ENCODE peak calls at places on chromosomes 6 and 20, in ten cellular contexts. W, Z, M, V, Y, G, U, R, I and B are unnamed samples.

GRCh38 chr20:38113401-38114325 is 51.4 kb downstream of the TGM2 start:
- DNase-seq in W (no peak), M (no peak), R (no peak), Z (peak), I (no peak), U (no peak), Y (no peak), G (no peak), V (no peak), B (no peak)

GRCh38 chr20:61951695-61952533 is 113.8 kb downstream of the TAF4 start:
- DNase-seq in I (no peak), R (no peak), Z (peak), Y (peak), W (peak), V (peak), M (no peak), G (no peak), U (peak), B (no peak)

GRCh38 chr6:47042238-47042843 is at the start of gene ADGRF1:
- DNase-seq in Y (no peak), Z (peak), V (no peak), R (no peak), G (no peak), I (no peak), M (no peak), W (no peak), U (no peak), B (peak)

GRCh38 chr6:28838289-28838633 is 85.5 kb downstream of the TRIM27 start:
- DNase-seq in R (no peak), U (peak), V (peak), W (peak), M (peak), I (peak), Y (no peak), G (peak), Z (peak), B (peak)

GRCh38 chr6:78854501-78854900 is 12.8 kb upstream of the IRAK1BP1 start:
- DNase-seq in G (no peak), W (no peak), M (no peak), Y (no peak), Z (no peak), V (no peak), U (no peak), R (no peak), I (no peak), B (no peak)

GRCh38 chr6:35055906-35056305 is 85.2 kb downstream of the TCP11 start:
- DNase-seq in G (no peak), Y (no peak), M (no peak), W (peak), Z (no peak), U (no peak), V (no peak), I (no peak), R (no peak), B (no peak)

GRCh38 chr6:69985180-69985579 is 118.8 kb downstream of the COL19A1 start:
- DNase-seq in V (no peak), I (peak), R (no peak), G (no peak), U (no peak), Y (no peak), M (no peak), Z (no peak), W (peak), B (no peak)

GRCh38 chr20:57716202-57716601 is 6.4 kb upstream of the PMEPA1 start:
- DNase-seq in I (peak), M (peak), V (no peak), W (peak), G (no peak), U (peak), Y (peak), R (no peak), Z (no peak), B (no peak)

GRCh38 chr20:38203337-38204003 is 38.4 kb upstream of the TGM2 start:
- DNase-seq in G (no peak), V (no peak), R (no peak), Z (no peak), W (no peak), I (no peak), Y (no peak), M (no peak), U (no peak), B (no peak)

GRCh38 chr6:32668226-32668747 is 1.8 kb upstream of the HLA-DQB1 start:
- DNase-seq in G (no peak), I (peak), R (peak), W (peak), V (peak), Y (no peak), Z (peak), M (peak), U (peak), B (no peak)

GRCh38 chr6:158805698-158806373 is 13.3 kb downstream of the EZR start:
- DNase-seq in Z (no peak), I (no peak), R (no peak), V (no peak), U (no peak), M (no peak), W (no peak), G (no peak), Y (no peak), B (no peak)

GRCh38 chr6:158801655-158802294 is 17.4 kb downstream of the EZR start:
- DNase-seq in U (no peak), R (peak), Y (no peak), M (no peak), G (no peak), W (no peak), V (peak), I (no peak), Z (no peak), B (no peak)

GRCh38 chr6:158799051-158799792 is 19.9 kb downstream of the EZR start:
- DNase-seq in M (peak), G (no peak), R (no peak), Y (peak), W (peak), Z (no peak), V (no peak), U (peak), I (peak), B (no peak)

GRCh38 chr6:158807515-158808441 is 11.4 kb downstream of the EZR start:
- DNase-seq in M (no peak), G (no peak), Z (no peak), Y (no peak), W (no peak), I (no peak), V (no peak), R (no peak), U (no peak), B (no peak)

DNA sequence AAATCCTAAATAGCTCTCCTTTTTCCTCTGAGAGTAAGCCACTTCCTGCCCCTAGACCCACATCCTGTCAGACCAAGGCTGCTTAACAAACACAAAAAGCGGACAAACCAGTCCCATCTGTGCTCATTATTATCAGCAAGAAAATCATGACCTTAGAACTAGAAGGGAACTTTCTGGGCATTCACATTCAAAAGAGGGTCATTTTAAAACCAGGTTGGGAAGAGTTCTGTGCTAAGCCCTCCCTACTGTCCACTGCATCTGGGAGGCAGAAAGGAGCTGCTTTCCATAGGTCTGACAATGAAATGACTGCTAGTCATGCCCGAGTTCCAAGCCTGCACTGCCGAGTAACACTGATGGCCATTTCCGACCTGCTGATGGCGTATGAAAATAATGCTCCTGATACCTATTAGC is 15.4 kb downstream of the EZR start:
- DNase-seq in U (no peak), M (no peak), R (no peak), Y (peak), G (no peak), V (no peak), I (no peak), W (no peak), Z (no peak), B (no peak)
- H3K4me3 ChIP-seq in U (no peak), M (no peak), R (no peak), Y (no peak), G (no peak), V (peak), I (no peak), W (no peak), Z (no peak), B (no peak)

GRCh38 chr20:52224920-52225319 is 33.3 kb upstream of the ZFP64 start:
- DNase-seq in M (no peak), U (no peak), V (no peak), Z (no peak), W (no peak), R (no peak), I (no peak), Y (no peak), G (no peak), B (no peak)

GRCh38 chr20:52217689-52218395 is 26.3 kb upstream of the ZFP64 start:
- DNase-seq in Z (no peak), W (no peak), I (no peak), V (no peak), Y (no peak), R (no peak), M (no peak), U (no peak), G (no peak), B (no peak)

DNA sequence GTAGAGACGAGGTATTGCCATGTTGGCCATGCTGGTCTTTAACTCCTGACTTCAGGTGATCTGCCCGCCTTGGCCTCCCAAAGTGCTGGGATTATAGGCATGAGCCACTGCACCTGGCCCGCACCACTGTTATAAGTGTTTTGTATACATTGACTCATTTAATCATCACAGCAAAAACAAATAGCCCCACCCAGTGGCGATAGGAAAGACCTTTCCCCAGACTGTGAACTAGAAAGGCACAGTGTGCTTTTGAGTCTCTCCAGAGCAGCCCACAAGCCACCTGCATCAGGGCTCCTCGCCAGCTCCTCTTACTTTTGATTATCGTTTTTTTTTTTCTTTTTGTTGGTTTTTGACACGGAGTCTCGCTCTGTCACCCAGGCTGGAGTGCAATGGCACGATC is 27.9 kb upstream of the ZFP64 start:
- DNase-seq in V (no peak), G (no peak), M (peak), Z (no peak), I (no peak), U (peak), Y (no peak), R (no peak), W (no peak), B (no peak)
- TF ChIP-seq CTCF in V (no peak), G (peak), M (no peak), Z (no peak), I (no peak), U (no peak), Y (no peak), R (no peak), W (no peak), B (no peak)

GRCh38 chr6:139329224-139329623 is 37.4 kb upstream of the TXLNB start:
- DNase-seq in V (no peak), M (no peak), U (no peak), R (no peak), W (no peak), Y (no peak), G (no peak), Z (no peak), I (no peak), B (no peak)

GRCh38 chr6:139325003-139325600 is 33.3 kb upstream of the TXLNB start:
- DNase-seq in R (no peak), V (no peak), U (no peak), M (no peak), G (no peak), I (no peak), Z (no peak), Y (no peak), W (no peak), B (no peak)

GRCh38 chr6:139325686-139326085 is 33.9 kb upstream of the TXLNB start:
- DNase-seq in U (no peak), M (no peak), G (no peak), R (no peak), V (no peak), Y (no peak), I (no peak), W (no peak), Z (no peak), B (no peak)

GRCh38 chr6:139330271-139330670 is 38.5 kb upstream of the TXLNB start:
- DNase-seq in G (no peak), M (no peak), I (no peak), W (no peak), Y (peak), Z (no peak), R (no peak), U (no peak), V (no peak), B (no peak)

DNA sequence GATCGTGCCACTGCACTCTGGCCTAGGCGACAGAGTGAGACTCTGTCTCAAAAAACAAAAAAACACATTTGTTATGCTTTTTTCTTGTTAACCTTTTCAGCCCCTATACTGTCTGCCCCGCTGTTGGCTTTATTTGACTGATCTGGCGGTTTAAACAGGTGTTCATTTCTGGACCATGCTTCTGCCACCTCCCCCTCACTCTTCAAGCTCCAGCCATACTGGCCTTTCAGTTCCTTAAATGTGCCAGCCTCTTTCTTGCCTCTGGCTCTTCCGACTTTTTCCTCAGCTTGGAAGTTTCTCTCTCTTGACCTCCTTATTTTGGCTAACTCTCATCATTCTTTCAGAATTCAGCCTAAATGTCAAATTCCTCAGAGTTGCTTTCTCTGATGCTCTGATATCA is 35.2 kb upstream of the TXLNB start:
- DNase-seq in Y (no peak), U (no peak), G (no peak), Z (no peak), M (no peak), I (no peak), W (no peak), R (no peak), V (no peak), B (no peak)
- H3K4me3 ChIP-seq in Y (no peak), U (no peak), G (no peak), Z (no peak), M (no peak), I (no peak), W (no peak), R (no peak), V (no peak), B (no peak)

DNA sequence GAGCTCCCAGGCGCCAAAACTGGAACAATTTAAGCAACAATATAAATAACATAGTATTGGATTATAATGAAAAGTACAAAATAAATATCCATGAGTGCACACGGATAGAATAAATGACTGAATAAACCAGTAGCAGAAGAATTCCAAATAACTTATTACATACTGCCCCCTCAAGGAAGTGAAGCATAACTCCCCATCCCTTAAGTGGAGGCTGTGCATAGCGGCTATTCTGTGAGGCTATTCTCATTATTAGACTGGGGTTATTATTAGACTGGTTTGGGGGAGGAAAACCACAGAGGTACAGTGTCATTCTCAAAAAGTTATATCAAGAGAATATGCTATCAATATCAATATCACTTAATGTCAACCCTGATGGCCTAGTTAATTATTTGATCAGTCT is 94.4 kb upstream of the SIRPA start:
- DNase-seq in Y (peak), U (peak), I (peak), V (no peak), Z (no peak), G (no peak), M (peak), R (no peak), W (peak), B (no peak)
- TF ChIP-seq CTCF in Y (peak), U (peak), I (peak), V (no peak), Z (no peak), G (peak), M (peak), R (peak), W (peak), B (peak)

DNA sequence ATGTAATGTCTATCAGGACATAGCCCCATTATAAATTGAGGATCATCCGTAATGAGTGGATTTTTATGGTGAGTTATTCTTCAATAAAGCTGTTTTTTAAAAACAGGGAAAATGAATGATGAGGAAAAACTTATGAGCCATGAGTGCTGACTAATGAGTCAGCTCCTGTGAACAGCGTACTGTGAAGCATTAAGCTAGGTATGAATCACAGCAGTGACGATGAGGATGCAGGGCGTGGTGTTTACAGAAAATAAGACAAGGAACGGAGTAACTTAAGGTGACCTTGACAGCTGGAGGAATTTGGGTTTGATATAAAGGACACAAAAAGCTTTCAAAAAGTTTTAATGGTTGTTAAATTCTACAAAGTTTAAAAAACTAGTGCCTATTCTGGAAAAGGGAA is 96.3 kb downstream of the FOXF2 start:
- DNase-seq in Y (peak), U (peak), Z (no peak), R (no peak), W (peak), M (peak), V (no peak), I (peak), G (peak), B (peak)
- H3K4me3 ChIP-seq in Y (no peak), U (no peak), Z (no peak), R (no peak), W (no peak), M (no peak), V (no peak), I (no peak), G (no peak), B (no peak)